ENCODE peak calls at places on chromosomes 2 and 18, in four cellular contexts. One of them, this sample, is unnamed.

GRCh38 chr2:35989523-35989922 is 366.1 kb upstream of the CRIM1 start:
- DNase-seq in activated CD4-positive, CD25-positive, alpha-beta regulatory T cell treated with anti-CD3 and anti-CD28 coated beads, Interleukin-2, amount 50 U/mL, for 72 hours: no peak
- DNase-seq in HEK293T: no peak
- DNase-seq in neuronal stem cell: peak; percentile 46
- DNase-seq in this sample: no peak

GRCh38 chr2:102258386-102259074 is 52.8 kb upstream of the IL1RL1 start:
- DNase-seq in HEK293T: no peak
- DNase-seq in neuronal stem cell: no peak
- DNase-seq in activated CD4-positive, CD25-positive, alpha-beta regulatory T cell treated with anti-CD3 and anti-CD28 coated beads, Interleukin-2, amount 50 U/mL, for 72 hours: no peak
- DNase-seq in this sample: no peak

GRCh38 chr2:113219889-113220641 is 46.3 kb downstream of the PSD4 start:
- DNase-seq in activated CD4-positive, CD25-positive, alpha-beta regulatory T cell treated with anti-CD3 and anti-CD28 coated beads, Interleukin-2, amount 50 U/mL, for 72 hours: no peak
- DNase-seq in HEK293T: no peak
- DNase-seq in neuronal stem cell: no peak
- DNase-seq in this sample: no peak

GRCh38 chr2:179636995-179637394 is 224.4 kb downstream of the ZNF385B start:
- DNase-seq in activated CD4-positive, CD25-positive, alpha-beta regulatory T cell treated with anti-CD3 and anti-CD28 coated beads, Interleukin-2, amount 50 U/mL, for 72 hours: no peak
- DNase-seq in neuronal stem cell: no peak
- DNase-seq in HEK293T: no peak
- DNase-seq in this sample: no peak

GRCh38 chr18:79863946-79864725 is 66.4 kb downstream of the KCNG2 start:
- DNase-seq in neuronal stem cell: no peak
- DNase-seq in activated CD4-positive, CD25-positive, alpha-beta regulatory T cell treated with anti-CD3 and anti-CD28 coated beads, Interleukin-2, amount 50 U/mL, for 72 hours: no peak
- DNase-seq in HEK293T: no peak
- DNase-seq in this sample: peak; percentile 23

GRCh38 chr18:70195852-70196434 is 9.5 kb downstream of the RTTN start:
- DNase-seq in neuronal stem cell: peak; percentile 8
- DNase-seq in activated CD4-positive, CD25-positive, alpha-beta regulatory T cell treated with anti-CD3 and anti-CD28 coated beads, Interleukin-2, amount 50 U/mL, for 72 hours: no peak
- DNase-seq in HEK293T: peak; percentile 16
- DNase-seq in this sample: no peak

GRCh38 chr2:108263425-108263824 is 23.7 kb downstream of the SULT1C3 start:
- DNase-seq in neuronal stem cell: no peak
- DNase-seq in HEK293T: no peak
- DNase-seq in activated CD4-positive, CD25-positive, alpha-beta regulatory T cell treated with anti-CD3 and anti-CD28 coated beads, Interleukin-2, amount 50 U/mL, for 72 hours: no peak
- DNase-seq in this sample: no peak

GRCh38 chr2:40721595-40721994 is 269.7 kb upstream of the SLC8A1 start:
- DNase-seq in neuronal stem cell: no peak
- DNase-seq in HEK293T: no peak
- DNase-seq in activated CD4-positive, CD25-positive, alpha-beta regulatory T cell treated with anti-CD3 and anti-CD28 coated beads, Interleukin-2, amount 50 U/mL, for 72 hours: no peak
- DNase-seq in this sample: no peak

GRCh38 chr18:11657554-11657953 is 31.5 kb upstream of the GNAL start:
- DNase-seq in HEK293T: no peak
- DNase-seq in activated CD4-positive, CD25-positive, alpha-beta regulatory T cell treated with anti-CD3 and anti-CD28 coated beads, Interleukin-2, amount 50 U/mL, for 72 hours: no peak
- DNase-seq in neuronal stem cell: no peak
- DNase-seq in this sample: no peak

GRCh38 chr2:212766921-212767320 is 228.3 kb upstream of the ERBB4 start:
- DNase-seq in activated CD4-positive, CD25-positive, alpha-beta regulatory T cell treated with anti-CD3 and anti-CD28 coated beads, Interleukin-2, amount 50 U/mL, for 72 hours: no peak
- DNase-seq in HEK293T: no peak
- DNase-seq in neuronal stem cell: no peak
- DNase-seq in this sample: no peak

GRCh38 chr2:162926501-162926900 is 87.9 kb upstream of the KCNH7 start:
- DNase-seq in activated CD4-positive, CD25-positive, alpha-beta regulatory T cell treated with anti-CD3 and anti-CD28 coated beads, Interleukin-2, amount 50 U/mL, for 72 hours: no peak
- DNase-seq in neuronal stem cell: no peak
- DNase-seq in HEK293T: no peak
- DNase-seq in this sample: no peak

GRCh38 chr2:231395188-231396057 is at the start of gene B3GNT7:
- DNase-seq in activated CD4-positive, CD25-positive, alpha-beta regulatory T cell treated with anti-CD3 and anti-CD28 coated beads, Interleukin-2, amount 50 U/mL, for 72 hours: no peak
- DNase-seq in HEK293T: no peak
- DNase-seq in neuronal stem cell: no peak
- DNase-seq in this sample: no peak

GRCh38 chr2:174778479-174778962 is 14.2 kb upstream of the CHRNA1 start:
- DNase-seq in neuronal stem cell: no peak
- DNase-seq in HEK293T: no peak
- DNase-seq in activated CD4-positive, CD25-positive, alpha-beta regulatory T cell treated with anti-CD3 and anti-CD28 coated beads, Interleukin-2, amount 50 U/mL, for 72 hours: peak; percentile 60
- DNase-seq in this sample: peak; percentile 81

GRCh38 chr2:176664478-176664877 is 395.2 kb downstream of the MTX2 start:
- DNase-seq in HEK293T: no peak
- DNase-seq in neuronal stem cell: no peak
- DNase-seq in activated CD4-positive, CD25-positive, alpha-beta regulatory T cell treated with anti-CD3 and anti-CD28 coated beads, Interleukin-2, amount 50 U/mL, for 72 hours: no peak
- DNase-seq in this sample: no peak

This sample was measured in activated CD8-positive, alpha-beta memory T cell treated with anti-CD3 and anti-CD28 coated beads, Interleukin-2, amount 50 U/mL, for 48 hours.